ENCODE peak calls at places on chromosome 12, in nine cellular contexts. L, W, C, B, X, T, U, N and M are unnamed samples.

GRCh38 chr12:102948941-102949352 is 8.5 kb upstream of the ASCL1 start:
- DNase-seq in L (peak), W (peak), C (peak), B (peak), X (peak), T (peak), U (peak), N (peak), M (peak)

GRCh38 chr12:96150442-96150841 is 43.7 kb upstream of the ELK3 start:
- DNase-seq in L (no peak), W (no peak), C (no peak), B (no peak), X (no peak), T (no peak), U (no peak), N (no peak), M (peak)

GRCh38 chr12:51866324-51866723 is 17.8 kb upstream of the FIGNL2 start:
- DNase-seq in L (no peak), W (no peak), C (no peak), B (no peak), X (no peak), T (no peak), U (no peak), N (no peak), M (no peak)

GRCh38 chr12:15477761-15478160 is 155.5 kb downstream of the PTPRO start:
- DNase-seq in L (no peak), W (no peak), C (no peak), B (no peak), X (no peak), T (no peak), U (no peak), N (no peak), M (no peak)

GRCh38 chr12:10184261-10184843 is 5.5 kb downstream of the TMEM52B start:
- DNase-seq in L (no peak), W (peak), C (no peak), B (no peak), X (no peak), T (no peak), U (peak), N (no peak), M (no peak)

GRCh38 chr12:127559349-127560040 is 707.5 kb upstream of the TMEM132C start:
- DNase-seq in L (no peak), W (peak), C (peak), B (peak), X (no peak), T (no peak), U (peak), N (peak), M (peak)

GRCh38 chr12:57996520-57996919 is 55.2 kb downstream of the ATP23 start:
- DNase-seq in L (no peak), W (no peak), C (no peak), B (no peak), X (no peak), T (no peak), U (no peak), N (no peak), M (no peak)

GRCh38 chr12:122980192-122981035 is at the start of gene ARL6IP4:
- DNase-seq in L (peak), W (peak), C (no peak), B (peak), X (peak), T (peak), U (peak), N (peak), M (peak)

GRCh38 chr12:110047297-110047940 is 903 bp downstream of the C12orf76 start:
- DNase-seq in L (no peak), W (no peak), C (no peak), B (no peak), X (no peak), T (no peak), U (no peak), N (no peak), M (no peak)

GRCh38 chr12:130478786-130479185 is 141.1 kb downstream of the PIWIL1 start:
- DNase-seq in L (no peak), W (no peak), C (no peak), B (no peak), X (no peak), T (no peak), U (no peak), N (no peak), M (no peak)

GRCh38 chr12:69653703-69654102 is 43.0 kb upstream of the LRRC10 start:
- DNase-seq in L (no peak), W (peak), C (no peak), B (no peak), X (no peak), T (no peak), U (no peak), N (no peak), M (no peak)

GRCh38 chr12:49089831-49090773 is 4.5 kb downstream of the DHH start:
- DNase-seq in L (no peak), W (peak), C (peak), B (peak), X (no peak), T (no peak), U (peak), N (peak), M (peak)

GRCh38 chr12:28258998-28259397 is 68.7 kb downstream of the CCDC91 start:
- DNase-seq in L (no peak), W (peak), C (no peak), B (no peak), X (no peak), T (no peak), U (no peak), N (no peak), M (no peak)

GRCh38 chr12:98767248-98767647 is 122.2 kb downstream of the APAF1 start:
- DNase-seq in L (no peak), W (no peak), C (no peak), B (no peak), X (no peak), T (no peak), U (no peak), N (no peak), M (no peak)

GRCh38 chr12:21989819-21990412 is 48.7 kb upstream of the ABCC9 start:
- DNase-seq in L (no peak), W (peak), C (no peak), B (peak), X (no peak), T (no peak), U (peak), N (no peak), M (no peak)

GRCh38 chr12:94557896-94558295 is 92.5 kb downstream of the TMCC3 start:
- DNase-seq in L (no peak), W (no peak), C (peak), B (no peak), X (no peak), T (no peak), U (no peak), N (no peak), M (no peak)

GRCh38 chr12:127389923-127390322 is 877.0 kb upstream of the TMEM132C start:
- DNase-seq in L (no peak), W (peak), C (peak), B (peak), X (no peak), T (peak), U (peak), N (no peak), M (no peak)

GRCh38 chr12:89245090-89245489 is 107.2 kb downstream of the DUSP6 start:
- DNase-seq in L (no peak), W (peak), C (no peak), B (no peak), X (no peak), T (no peak), U (no peak), N (no peak), M (no peak)

GRCh38 chr12:57005980-57006808 is at the start of gene ZBTB39:
- DNase-seq in L (no peak), W (peak), C (peak), B (peak), X (peak), T (peak), U (peak), N (peak), M (peak)

GRCh38 chr12:41476499-41476898 is 288.4 kb downstream of the PDZRN4 start:
- DNase-seq in L (no peak), W (no peak), C (no peak), B (no peak), X (no peak), T (no peak), U (no peak), N (no peak), M (no peak)

DNA sequence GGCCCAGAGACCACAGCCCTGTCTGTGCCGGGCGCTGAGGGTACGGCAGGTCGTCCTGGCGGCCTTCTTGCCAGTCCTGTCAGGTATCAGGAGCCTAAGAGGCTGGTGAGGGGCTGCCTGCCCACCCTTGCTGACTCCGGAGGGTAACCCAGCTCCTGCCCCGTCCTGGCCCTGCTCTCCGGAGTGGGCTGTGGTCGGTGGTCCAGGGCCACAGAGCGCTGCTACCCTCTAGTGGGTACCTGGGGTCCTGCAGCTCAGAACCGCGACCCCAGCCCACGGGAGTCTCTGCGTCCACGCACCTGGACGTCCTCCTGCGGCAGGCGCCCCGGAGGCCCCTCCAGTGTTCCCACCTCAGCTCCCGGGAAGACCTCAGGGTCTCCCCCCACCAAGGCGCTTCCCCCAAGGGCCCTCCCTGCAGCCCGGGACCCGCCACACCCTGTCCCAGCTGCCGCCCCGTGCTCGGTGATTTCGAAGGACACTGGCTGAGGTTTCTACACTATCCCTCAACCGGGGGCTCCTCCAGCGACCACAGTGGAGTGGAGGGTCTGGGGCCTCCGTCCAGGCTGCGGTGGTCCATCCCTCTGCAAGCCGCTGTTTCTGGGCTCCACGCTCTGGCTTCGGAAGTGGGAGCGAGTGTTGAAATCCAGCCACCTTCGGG is 75.9 kb upstream of the FBRSL1 start:
- DNase-seq in L (no peak), W (no peak), C (no peak), B (peak), X (peak), T (peak), U (no peak), N (no peak), M (peak)
- TF ChIP-seq CTCF in L (peak), W (peak), C (peak), B (peak), X (peak), T (peak), U (peak), N (peak), M (peak)

GRCh38 chr12:44779766-44780165 is 96.3 kb downstream of the NELL2 start:
- DNase-seq in L (no peak), W (no peak), C (no peak), B (no peak), X (no peak), T (no peak), U (no peak), N (no peak), M (no peak)

GRCh38 chr12:44771485-44771884 is 104.6 kb downstream of the NELL2 start:
- DNase-seq in L (no peak), W (no peak), C (no peak), B (no peak), X (no peak), T (no peak), U (no peak), N (no peak), M (no peak)

GRCh38 chr12:44775916-44776315 is 100.2 kb downstream of the NELL2 start:
- DNase-seq in L (no peak), W (no peak), C (no peak), B (no peak), X (no peak), T (no peak), U (no peak), N (no peak), M (no peak)

GRCh38 chr12:44780221-44780770 is 95.8 kb downstream of the NELL2 start:
- DNase-seq in L (no peak), W (no peak), C (no peak), B (no peak), X (no peak), T (no peak), U (no peak), N (no peak), M (no peak)

GRCh38 chr12:44774815-44775411 is 101.2 kb downstream of the NELL2 start:
- DNase-seq in L (no peak), W (peak), C (peak), B (peak), X (peak), T (peak), U (peak), N (no peak), M (peak)
- TF ChIP-seq CTCF in L (no peak), W (peak), C (peak), B (peak), X (peak), T (peak), U (peak), N (peak), M (peak)

GRCh38 chr12:53602176-53602942 is 23.8 kb downstream of the ATF7 start:
- DNase-seq in L (no peak), W (no peak), C (no peak), B (no peak), X (no peak), T (no peak), U (no peak), N (no peak), M (no peak)
- TF ChIP-seq CTCF in L (no peak), W (no peak), C (no peak), B (no peak), X (no peak), T (no peak), U (no peak), N (no peak), M (no peak)

GRCh38 chr12:105775351-105775750 is 363.4 kb downstream of the NUAK1 start:
- DNase-seq in L (no peak), W (peak), C (no peak), B (no peak), X (no peak), T (no peak), U (no peak), N (no peak), M (no peak)
- TF ChIP-seq CTCF in L (peak), W (peak), C (no peak), B (peak), X (no peak), T (no peak), U (no peak), N (peak), M (no peak)

DNA sequence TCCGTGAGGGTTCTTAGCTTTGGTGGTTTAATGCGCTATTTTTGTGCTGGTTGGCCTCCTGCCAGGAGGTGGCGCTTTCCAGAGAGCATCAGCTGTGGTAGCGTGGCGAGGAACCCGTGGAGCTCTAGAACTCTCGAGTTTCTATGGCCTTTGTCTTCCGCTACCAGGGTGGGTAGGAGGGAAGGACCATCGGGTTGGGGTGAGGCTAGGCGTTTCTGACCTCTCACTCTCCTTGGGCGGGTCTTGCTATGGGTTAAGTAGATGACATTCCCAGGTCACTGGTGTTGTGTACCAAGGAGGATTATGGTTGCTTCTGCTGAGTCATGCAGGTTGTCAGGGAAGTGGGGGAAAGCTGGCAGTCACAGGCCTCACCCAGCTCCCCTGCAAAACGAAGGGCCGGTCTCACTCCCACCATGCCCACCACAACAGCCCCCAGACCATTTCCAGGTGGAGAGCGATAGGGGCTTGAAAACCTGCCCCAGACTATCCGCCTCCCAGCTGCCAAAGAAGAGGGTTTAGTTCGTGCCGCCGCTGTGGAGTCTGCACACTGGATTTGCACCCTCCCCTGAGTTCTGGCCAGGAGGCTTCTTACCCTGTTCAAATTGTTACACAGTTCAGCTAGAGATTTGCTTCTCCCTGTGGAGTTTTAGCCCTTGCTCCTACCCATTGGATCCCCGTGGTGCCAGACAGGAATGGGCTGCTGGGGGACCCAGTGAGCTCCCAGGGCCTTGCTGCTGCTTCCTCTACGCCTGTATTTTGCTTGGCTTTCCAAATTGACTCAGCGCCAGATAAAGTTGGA is 21.9 kb downstream of the RNFT2 start:
- DNase-seq in L (no peak), W (no peak), C (peak), B (peak), X (no peak), T (no peak), U (no peak), N (peak), M (peak)
- TF ChIP-seq CTCF in L (no peak), W (no peak), C (peak), B (no peak), X (no peak), T (peak), U (no peak), N (no peak), M (no peak)

DNA sequence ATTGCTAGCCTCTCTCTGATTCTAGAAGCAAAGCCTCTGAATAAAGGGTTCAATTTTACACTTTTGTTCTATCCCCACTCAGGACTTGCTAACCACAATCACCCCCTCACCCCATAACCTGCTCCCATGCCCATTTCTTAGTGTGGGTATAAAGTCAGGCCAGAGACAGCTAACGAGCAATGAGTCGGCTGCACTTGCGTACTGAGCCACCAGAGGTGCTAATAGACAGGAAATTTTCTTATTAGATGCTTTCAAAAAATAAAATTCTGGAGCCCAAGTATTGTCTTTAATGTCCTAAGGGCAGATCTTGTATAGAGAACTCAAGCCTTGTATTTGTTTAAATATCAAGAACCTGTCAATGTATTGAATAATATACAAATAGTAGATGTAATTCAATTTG is 256.9 kb downstream of the SYT1 start:
- DNase-seq in L (no peak), W (peak), C (peak), B (no peak), X (no peak), T (no peak), U (no peak), N (no peak), M (no peak)
- TF ChIP-seq CTCF in L (no peak), W (peak), C (peak), B (peak), X (peak), T (peak), U (no peak), N (no peak), M (peak)

GRCh38 chr12:60269611-60270269 is 673.9 kb downstream of the SLC16A7 start:
- DNase-seq in L (no peak), W (no peak), C (no peak), B (no peak), X (no peak), T (no peak), U (no peak), N (no peak), M (no peak)
- TF ChIP-seq CTCF in L (no peak), W (no peak), C (no peak), B (no peak), X (no peak), T (no peak), U (no peak), N (no peak), M (no peak)

DNA sequence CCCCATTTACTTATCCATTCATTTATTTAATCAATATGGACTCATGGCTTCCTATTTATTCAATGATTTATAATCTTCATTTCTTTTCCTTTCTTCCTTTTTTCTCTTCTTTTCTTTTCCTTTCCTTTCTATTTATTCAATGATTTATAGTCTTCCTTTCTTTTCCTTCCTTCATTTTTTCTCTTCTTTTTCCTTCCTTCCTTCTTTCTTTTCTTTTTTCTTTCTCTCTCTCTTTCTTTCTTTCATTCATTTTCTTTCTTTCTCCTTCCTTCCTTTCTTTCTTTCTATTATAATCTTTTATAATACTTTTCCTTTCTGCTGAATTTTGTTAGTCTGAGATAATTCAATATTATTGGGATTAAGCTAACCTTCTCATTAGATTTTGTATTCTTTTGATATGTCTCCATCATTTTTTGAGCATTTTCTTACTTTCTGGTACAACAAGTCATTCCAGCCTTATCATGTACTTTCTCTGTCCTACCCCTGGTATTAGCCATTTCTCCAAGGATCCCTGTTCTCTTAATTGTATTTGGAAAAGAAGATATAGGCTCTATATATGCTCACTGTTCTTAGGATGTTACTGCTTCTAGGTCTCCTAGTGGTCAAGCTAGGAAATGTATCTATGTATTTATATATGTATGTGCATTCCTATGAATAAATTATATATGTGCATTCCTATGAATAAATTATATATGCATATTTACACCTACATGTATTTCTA is 12.1 kb downstream of the LACRT start:
- DNase-seq in L (no peak), W (peak), C (no peak), B (no peak), X (no peak), T (no peak), U (no peak), N (no peak), M (no peak)
- TF ChIP-seq CTCF in L (no peak), W (peak), C (peak), B (peak), X (no peak), T (peak), U (no peak), N (no peak), M (peak)